ENCODE peak calls at places on chromosomes 3 and 15, in four cellular contexts. I, U, Z and O are unnamed samples.

GRCh38 chr15:83030021-83030420 is 18.6 kb upstream of the C15orf40 start:
- DNase-seq in Z (no peak), U (peak; percentile 90), I (peak; percentile 32), O (no peak)

GRCh38 chr3:197042539-197042938 is 12.9 kb upstream of the MELTF start:
- DNase-seq in I (no peak), Z (no peak), U (no peak), O (no peak)

GRCh38 chr15:73716417-73716816 is 32.2 kb downstream of the CD276 start:
- DNase-seq in I (no peak), U (no peak), Z (peak; percentile 51), O (no peak)

GRCh38 chr3:127064391-127065137 is 81.6 kb downstream of the PLXNA1 start:
- DNase-seq in Z (no peak), I (peak; percentile 27), U (peak; percentile 76), O (no peak)

GRCh38 chr3:100603449-100603848 is 6.0 kb upstream of the ADGRG7 start:
- DNase-seq in I (peak; percentile 48), Z (no peak), U (peak; percentile 10), O (no peak)

GRCh38 chr3:39185959-39186691 is 6.3 kb downstream of the XIRP1 start:
- DNase-seq in Z (no peak), U (no peak), I (no peak), O (no peak)

GRCh38 chr3:118912188-118912587 is 122.5 kb downstream of the IGSF11 start:
- DNase-seq in Z (no peak), U (no peak), I (no peak), O (no peak)

GRCh38 chr3:159080236-159080635 is 278.4 kb downstream of the MFSD1 start:
- DNase-seq in I (no peak), Z (no peak), U (peak; percentile 43), O (no peak)

GRCh38 chr3:192422321-192422997 is 304.9 kb downstream of the FGF12 start:
- DNase-seq in I (peak; percentile 53), U (peak; percentile 86), Z (no peak), O (no peak)

GRCh38 chr15:31758126-31758525 is 272.2 kb upstream of the CHRNA7 start:
- DNase-seq in I (peak; percentile 44), U (no peak), Z (peak; percentile 30), O (peak; percentile 78)

GRCh38 chr15:52334491-52335160 is 39.0 kb upstream of the MYO5C start:
- DNase-seq in I (no peak), Z (no peak), U (peak; percentile 29), O (no peak)

GRCh38 chr3:111936967-111937366 is 41.9 kb upstream of the ABHD10 start:
- DNase-seq in U (peak; percentile 63), I (peak; percentile 24), Z (no peak), O (no peak)

GRCh38 chr15:99424978-99425665 is 140.7 kb upstream of the MEF2A start:
- DNase-seq in Z (no peak), I (peak; percentile 96), U (peak; percentile 87), O (no peak)

GRCh38 chr15:63986751-63987341 is 59.4 kb downstream of the DAPK2 start:
- DNase-seq in I (no peak), U (no peak), Z (peak; percentile 23), O (no peak)

GRCh38 chr3:115245437-115245836 is 98.3 kb upstream of the ZBTB20 start:
- DNase-seq in U (peak; percentile 98), I (peak; percentile 93), Z (no peak), O (no peak)

GRCh38 chr15:78540955-78541743 is 905 bp downstream of the PSMA4 start:
- DNase-seq in I (peak; percentile 11), U (no peak), Z (no peak), O (no peak)

GRCh38 chr3:172221550-172221949 is 182.2 kb downstream of the FNDC3B start:
- DNase-seq in U (peak; percentile 93), Z (no peak), I (peak; percentile 76), O (no peak)

GRCh38 chr3:62529230-62529629 is 155.9 kb upstream of the FEZF2 start:
- DNase-seq in U (peak; percentile 19), I (peak; percentile 37), Z (peak; percentile 31), O (no peak)

GRCh38 chr15:59283717-59284336 is 77.2 kb downstream of the LDHAL6B start:
- DNase-seq in U (no peak), I (no peak), Z (peak; percentile 57), O (peak; percentile 87)

GRCh38 chr15:69377137-69377536 is 37.0 kb upstream of the KIF23 start:
- DNase-seq in U (no peak), I (no peak), Z (peak; percentile 1), O (no peak)

GRCh38 chr15:68812596-68813548 is 7.8 kb downstream of the ANP32A start:
- DNase-seq in I (no peak), U (peak; percentile 60), Z (no peak), O (no peak)

GRCh38 chr15:63891079-63891762 is 57.5 kb upstream of the HERC1 start:
- DNase-seq in I (peak; percentile 84), Z (peak; percentile 88), U (peak; percentile 55), O (peak; percentile 93)

GRCh38 chr3:170835346-170835745 is 34.6 kb downstream of the RPL22L1 start:
- DNase-seq in Z (no peak), I (no peak), U (no peak), O (no peak)

GRCh38 chr15:98931001-98931400 is 76.6 kb downstream of the PGPEP1L start:
- DNase-seq in Z (no peak), I (no peak), U (no peak), O (no peak)

GRCh38 chr3:171833775-171834460 is 9.2 kb upstream of the TMEM212 start:
- DNase-seq in U (peak; percentile 50), I (peak; percentile 66), Z (no peak), O (no peak)

GRCh38 chr3:186742618-186743335 is 25.6 kb downstream of the KNG1 start:
- DNase-seq in I (no peak), Z (no peak), U (no peak), O (no peak)

GRCh38 chr15:99385865-99386264 is 134.6 kb downstream of the LRRC28 start:
- DNase-seq in U (peak; percentile 68), Z (peak; percentile 65), I (peak; percentile 63), O (peak; percentile 69)

GRCh38 chr3:130789678-130790340 is 43.2 kb upstream of the PIK3R4 start:
- DNase-seq in U (no peak), I (no peak), Z (no peak), O (peak; percentile 55)

GRCh38 chr3:185371683-185372082 is 8.7 kb downstream of the MAP3K13 start:
- DNase-seq in Z (no peak), I (no peak), U (no peak), O (no peak)

GRCh38 chr3:139718415-139718814 is 40.6 kb upstream of the NMNAT3 start:
- DNase-seq in I (peak; percentile 41), U (peak; percentile 47), Z (no peak), O (peak; percentile 35)

GRCh38 chr3:55453871-55454496 is 33.1 kb downstream of the WNT5A start:
- DNase-seq in U (no peak), Z (no peak), I (peak; percentile 13), O (no peak)

GRCh38 chr3:195033531-195034091 is 237.3 kb downstream of the XXYLT1 start:
- DNase-seq in I (no peak), U (peak; percentile 3), Z (peak; percentile 80), O (no peak)

GRCh38 chr3:11618897-11619296 is 24.8 kb downstream of the VGLL4 start:
- DNase-seq in I (no peak), U (no peak), Z (peak; percentile 50), O (no peak)

GRCh38 chr15:64634576-64635485 is 140.6 kb downstream of the RBPMS2 start:
- DNase-seq in I (peak; percentile 53), Z (no peak), U (peak; percentile 51), O (no peak)

GRCh38 chr3:17765819-17766472 is 23.5 kb upstream of the TBC1D5 start:
- DNase-seq in U (no peak), I (no peak), Z (no peak), O (no peak)

GRCh38 chr3:109070232-109070631 is 47.7 kb downstream of the MORC1 start:
- DNase-seq in Z (no peak), I (no peak), U (no peak), O (no peak)

GRCh38 chr3:56468184-56469106 is at the start of gene ERC2:
- DNase-seq in I (peak; percentile 45), Z (peak; percentile 41), U (peak; percentile 38), O (no peak)

GRCh38 chr15:50945725-50946124 is 37.2 kb downstream of the AP4E1 start:
- DNase-seq in I (peak; percentile 32), U (peak; percentile 5), Z (no peak), O (no peak)

GRCh38 chr3:67290424-67290823 is 292.3 kb downstream of the KBTBD8 start:
- DNase-seq in U (no peak), Z (no peak), I (no peak), O (no peak)

GRCh38 chr15:40893019-40893723 is 1.1 kb upstream of the VPS18 start:
- DNase-seq in U (no peak), I (no peak), Z (no peak), O (peak; percentile 55)

DNA sequence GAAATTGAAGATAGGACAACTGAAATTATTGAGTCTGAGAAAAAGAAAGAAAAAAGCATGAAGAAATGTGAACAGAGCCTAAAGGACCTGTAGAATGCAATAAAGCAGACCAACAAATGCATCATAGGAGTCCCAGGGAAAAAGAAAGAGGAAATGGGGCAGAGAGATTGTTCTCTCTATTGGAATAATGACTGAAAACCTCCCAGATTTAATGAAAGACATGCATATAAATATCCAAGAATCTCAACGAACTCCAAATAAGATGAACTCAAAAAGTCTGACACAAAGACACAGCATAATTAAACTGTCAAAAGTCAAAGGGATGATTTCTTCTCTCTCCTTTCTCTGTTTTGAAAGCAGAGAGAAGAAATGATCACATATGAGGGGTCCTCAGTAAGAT is 124.7 kb downstream of the MEX3B start:
- DNase-seq in I (no peak), Z (no peak), U (no peak), O (no peak)
- H3K9me3 ChIP-seq in I (no peaks in the 10 kb centered on the region), Z (peaks cover 44% of the 10 kb centered on the region), U (no peaks in the 10 kb centered on the region), O (peaks cover 18% of the 10 kb centered on the region)

GRCh38 chr3:43014990-43015389 is 35.9 kb downstream of the GASK1A start:
- DNase-seq in Z (no peak), U (no peak), I (no peak), O (no peak)
- H3K9me3 ChIP-seq in Z (no peaks in the 10 kb centered on the region), U (no peaks in the 10 kb centered on the region), I (no peaks in the 10 kb centered on the region), O (peaks cover 3% of the 10 kb centered on the region)

DNA sequence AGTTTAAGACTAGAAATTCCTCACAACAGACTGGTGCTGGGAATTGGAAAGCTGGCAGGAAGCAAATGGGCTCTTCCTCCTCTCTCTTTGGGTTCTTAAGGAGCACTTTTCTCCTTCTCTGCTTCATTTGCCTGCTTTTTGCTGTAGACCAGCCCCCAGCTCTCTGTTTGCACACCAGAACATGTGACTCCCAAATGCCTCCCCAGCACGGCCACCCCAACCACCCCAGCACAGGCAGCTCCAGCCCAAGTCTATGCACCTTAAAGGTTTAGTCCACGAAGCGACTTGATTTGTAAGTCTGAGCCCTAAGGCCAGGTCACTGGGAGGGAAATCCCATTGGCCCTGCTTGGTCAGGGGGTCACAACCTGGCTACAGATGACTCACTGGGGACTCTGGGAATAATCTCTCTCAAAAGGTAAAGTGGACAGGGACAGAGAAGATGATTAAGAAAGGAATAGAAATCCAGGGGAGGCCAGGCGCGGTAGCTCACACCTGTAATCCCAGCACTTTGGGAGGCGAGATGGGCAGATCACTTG is 377.8 kb upstream of the PROK2 start:
- DNase-seq in U (no peak), Z (no peak), I (no peak), O (no peak)
- H3K9me3 ChIP-seq in U (no peaks in the 10 kb centered on the region), Z (no peaks in the 10 kb centered on the region), I (no peaks in the 10 kb centered on the region), O (no peaks in the 10 kb centered on the region)

GRCh38 chr3:8348076-8348475 is 153.5 kb upstream of the LMCD1 start:
- DNase-seq in Z (no peak), I (no peak), U (no peak), O (no peak)
- H3K9me3 ChIP-seq in Z (peaks cover 12% of the 10 kb centered on the region), I (no peaks in the 10 kb centered on the region), U (no peaks in the 10 kb centered on the region), O (peaks cover 23% of the 10 kb centered on the region)